ENCODE peak calls at places on chromosomes 13 and 19, in seven cellular contexts. One of them, this sample, is unnamed.

GRCh38 chr13:98216711-98217110 is 39.6 kb upstream of the RNF113B start:
- DNase-seq in testis: no peak
- DNase-seq in neural progenitor cell: no peak
- DNase-seq in cardiac muscle cell: no peak
- DNase-seq in OCI-LY7: no peak
- DNase-seq in ovary: no peak
- DNase-seq in epithelial cell of prostate: no peak
- DNase-seq in this sample: no peak

GRCh38 chr19:2345794-2346663 is 14.0 kb upstream of the TMPRSS9 start:
- DNase-seq in testis: peak
- DNase-seq in neural progenitor cell: no peak
- DNase-seq in cardiac muscle cell: no peak
- DNase-seq in OCI-LY7: no peak
- DNase-seq in ovary: peak
- DNase-seq in epithelial cell of prostate: no peak
- DNase-seq in this sample: no peak

GRCh38 chr19:39203372-39204341 is at the start of gene SYCN:
- DNase-seq in testis: peak
- DNase-seq in neural progenitor cell: no peak
- DNase-seq in cardiac muscle cell: no peak
- DNase-seq in OCI-LY7: no peak
- DNase-seq in ovary: no peak
- DNase-seq in epithelial cell of prostate: no peak
- DNase-seq in this sample: no peak

GRCh38 chr19:11195169-11195568 is 2.2 kb downstream of the KANK2 start:
- DNase-seq in testis: no peak
- DNase-seq in neural progenitor cell: no peak
- DNase-seq in cardiac muscle cell: no peak
- DNase-seq in OCI-LY7: peak
- DNase-seq in ovary: peak
- DNase-seq in epithelial cell of prostate: no peak
- DNase-seq in this sample: no peak

GRCh38 chr13:59447846-59448620 is 715.7 kb downstream of the DIAPH3 start:
- DNase-seq in testis: no peak
- DNase-seq in neural progenitor cell: peak
- DNase-seq in cardiac muscle cell: no peak
- DNase-seq in OCI-LY7: no peak
- DNase-seq in ovary: no peak
- DNase-seq in epithelial cell of prostate: no peak
- DNase-seq in this sample: no peak

GRCh38 chr13:112486386-112487126 is 101.4 kb downstream of the TUBGCP3 start:
- DNase-seq in testis: no peak
- DNase-seq in neural progenitor cell: peak
- DNase-seq in cardiac muscle cell: peak
- DNase-seq in OCI-LY7: no peak
- DNase-seq in ovary: no peak
- DNase-seq in epithelial cell of prostate: no peak
- DNase-seq in this sample: no peak

GRCh38 chr19:29775575-29775900 is 36.3 kb upstream of the CCNE1 start:
- DNase-seq in testis: no peak
- DNase-seq in neural progenitor cell: peak
- DNase-seq in cardiac muscle cell: no peak
- DNase-seq in OCI-LY7: no peak
- DNase-seq in ovary: no peak
- DNase-seq in epithelial cell of prostate: no peak
- DNase-seq in this sample: no peak

GRCh38 chr19:37817180-37817911 is 38.0 kb upstream of the ZNF573 start:
- DNase-seq in testis: peak
- DNase-seq in neural progenitor cell: peak
- DNase-seq in cardiac muscle cell: peak
- DNase-seq in OCI-LY7: no peak
- DNase-seq in ovary: peak
- DNase-seq in epithelial cell of prostate: no peak
- DNase-seq in this sample: no peak

GRCh38 chr13:110108348-110109139 is 198.4 kb downstream of the COL4A1 start:
- DNase-seq in testis: peak
- DNase-seq in neural progenitor cell: peak
- DNase-seq in cardiac muscle cell: peak
- DNase-seq in OCI-LY7: no peak
- DNase-seq in ovary: peak
- DNase-seq in epithelial cell of prostate: peak
- DNase-seq in this sample: no peak

GRCh38 chr19:38699647-38700349 is 44.5 kb downstream of the CAPN12 start:
- DNase-seq in testis: no peak
- DNase-seq in neural progenitor cell: no peak
- DNase-seq in cardiac muscle cell: no peak
- DNase-seq in OCI-LY7: no peak
- DNase-seq in ovary: no peak
- DNase-seq in epithelial cell of prostate: no peak
- DNase-seq in this sample: no peak

GRCh38 chr13:37701972-37702371 is 103.4 kb upstream of the POSTN start:
- DNase-seq in testis: no peak
- DNase-seq in neural progenitor cell: no peak
- DNase-seq in cardiac muscle cell: no peak
- DNase-seq in OCI-LY7: no peak
- DNase-seq in ovary: no peak
- DNase-seq in epithelial cell of prostate: peak
- DNase-seq in this sample: no peak

GRCh38 chr19:23787106-23787505 is 28.4 kb upstream of the ZNF681 start:
- DNase-seq in testis: no peak
- DNase-seq in neural progenitor cell: no peak
- DNase-seq in cardiac muscle cell: no peak
- DNase-seq in OCI-LY7: no peak
- DNase-seq in ovary: no peak
- DNase-seq in epithelial cell of prostate: no peak
- DNase-seq in this sample: no peak

GRCh38 chr13:44244288-44244687 is 129.3 kb upstream of the SERP2 start:
- DNase-seq in testis: no peak
- DNase-seq in neural progenitor cell: no peak
- DNase-seq in cardiac muscle cell: no peak
- DNase-seq in OCI-LY7: no peak
- DNase-seq in ovary: no peak
- DNase-seq in epithelial cell of prostate: no peak
- DNase-seq in this sample: no peak

GRCh38 chr19:13825489-13826475 is 30.5 kb downstream of the ZSWIM4 start:
- DNase-seq in testis: no peak
- DNase-seq in neural progenitor cell: peak
- DNase-seq in cardiac muscle cell: peak
- DNase-seq in OCI-LY7: peak
- DNase-seq in ovary: peak
- DNase-seq in epithelial cell of prostate: no peak
- DNase-seq in this sample: no peak

GRCh38 chr19:50416815-50417137 is 2.0 kb upstream of the SPIB start:
- DNase-seq in testis: no peak
- DNase-seq in neural progenitor cell: no peak
- DNase-seq in cardiac muscle cell: no peak
- DNase-seq in OCI-LY7: no peak
- DNase-seq in ovary: no peak
- DNase-seq in epithelial cell of prostate: no peak
- DNase-seq in this sample: no peak

GRCh38 chr13:28489536-28489935 is 5.4 kb downstream of the FLT1 start:
- DNase-seq in testis: no peak
- DNase-seq in neural progenitor cell: no peak
- DNase-seq in cardiac muscle cell: no peak
- DNase-seq in OCI-LY7: no peak
- DNase-seq in ovary: no peak
- DNase-seq in epithelial cell of prostate: no peak
- DNase-seq in this sample: no peak

GRCh38 chr19:53057904-53058579 is 13.5 kb downstream of the ERVV-2 start:
- DNase-seq in testis: peak
- DNase-seq in neural progenitor cell: peak
- DNase-seq in cardiac muscle cell: peak
- DNase-seq in OCI-LY7: no peak
- DNase-seq in ovary: peak
- DNase-seq in epithelial cell of prostate: no peak
- DNase-seq in this sample: no peak

GRCh38 chr13:20435616-20436368 is 89.9 kb downstream of the CRYL1 start:
- DNase-seq in testis: peak
- DNase-seq in neural progenitor cell: no peak
- DNase-seq in cardiac muscle cell: no peak
- DNase-seq in OCI-LY7: no peak
- DNase-seq in ovary: no peak
- DNase-seq in epithelial cell of prostate: no peak
- DNase-seq in this sample: no peak

GRCh38 chr13:30421093-30422055 is 919 bp upstream of the UBE2L5 start:
- DNase-seq in testis: peak
- DNase-seq in neural progenitor cell: peak
- DNase-seq in cardiac muscle cell: peak
- DNase-seq in OCI-LY7: peak
- DNase-seq in ovary: peak
- DNase-seq in epithelial cell of prostate: no peak
- DNase-seq in this sample: peak

GRCh38 chr19:50695251-50696064 is 24.1 kb downstream of the SHANK1 start:
- DNase-seq in testis: no peak
- DNase-seq in neural progenitor cell: peak
- DNase-seq in cardiac muscle cell: peak
- DNase-seq in OCI-LY7: no peak
- DNase-seq in ovary: peak
- DNase-seq in epithelial cell of prostate: no peak
- DNase-seq in this sample: no peak

GRCh38 chr13:33740134-33740538 is 77.8 kb upstream of the RFC3 start:
- DNase-seq in testis: no peak
- DNase-seq in neural progenitor cell: no peak
- DNase-seq in cardiac muscle cell: no peak
- DNase-seq in OCI-LY7: no peak
- DNase-seq in ovary: no peak
- DNase-seq in epithelial cell of prostate: no peak
- DNase-seq in this sample: no peak

GRCh38 chr13:39970177-39970846 is 314.9 kb downstream of the COG6 start:
- DNase-seq in testis: no peak
- DNase-seq in neural progenitor cell: peak
- DNase-seq in cardiac muscle cell: no peak
- DNase-seq in OCI-LY7: no peak
- DNase-seq in ovary: no peak
- DNase-seq in epithelial cell of prostate: no peak
- DNase-seq in this sample: no peak

GRCh38 chr19:13195678-13196077 is 45.5 kb downstream of the IER2 start:
- DNase-seq in testis: no peak
- DNase-seq in neural progenitor cell: peak
- DNase-seq in cardiac muscle cell: peak
- DNase-seq in OCI-LY7: peak
- DNase-seq in ovary: no peak
- DNase-seq in epithelial cell of prostate: no peak
- DNase-seq in this sample: no peak

GRCh38 chr19:41792513-41793413 is 3.6 kb upstream of the CEACAM3 start:
- DNase-seq in testis: peak
- DNase-seq in neural progenitor cell: peak
- DNase-seq in cardiac muscle cell: peak
- DNase-seq in OCI-LY7: peak
- DNase-seq in ovary: no peak
- DNase-seq in epithelial cell of prostate: peak
- DNase-seq in this sample: peak

GRCh38 chr19:31555634-31556215 is 206.5 kb upstream of the TSHZ3 start:
- DNase-seq in testis: no peak
- DNase-seq in neural progenitor cell: no peak
- DNase-seq in cardiac muscle cell: no peak
- DNase-seq in OCI-LY7: no peak
- DNase-seq in ovary: no peak
- DNase-seq in epithelial cell of prostate: no peak
- DNase-seq in this sample: no peak

GRCh38 chr13:108681986-108682562 is 52.7 kb downstream of the MYO16 start:
- DNase-seq in testis: no peak
- DNase-seq in neural progenitor cell: no peak
- DNase-seq in cardiac muscle cell: no peak
- DNase-seq in OCI-LY7: no peak
- DNase-seq in ovary: no peak
- DNase-seq in epithelial cell of prostate: no peak
- DNase-seq in this sample: no peak

GRCh38 chr13:111153977-111154332 is 38.8 kb downstream of the ARHGEF7 start:
- DNase-seq in testis: peak
- DNase-seq in neural progenitor cell: no peak
- DNase-seq in cardiac muscle cell: no peak
- DNase-seq in OCI-LY7: peak
- DNase-seq in ovary: no peak
- DNase-seq in epithelial cell of prostate: no peak
- DNase-seq in this sample: no peak

GRCh38 chr13:41505209-41505835 is 48.0 kb downstream of the RGCC start:
- DNase-seq in testis: no peak
- DNase-seq in neural progenitor cell: no peak
- DNase-seq in cardiac muscle cell: no peak
- DNase-seq in OCI-LY7: no peak
- DNase-seq in ovary: no peak
- DNase-seq in epithelial cell of prostate: peak
- DNase-seq in this sample: no peak

GRCh38 chr13:113978741-113979481 is 5.0 kb upstream of the C13orf46 start:
- DNase-seq in testis: no peak
- DNase-seq in neural progenitor cell: no peak
- DNase-seq in cardiac muscle cell: no peak
- DNase-seq in OCI-LY7: no peak
- DNase-seq in ovary: peak
- DNase-seq in epithelial cell of prostate: no peak
- DNase-seq in this sample: no peak

GRCh38 chr13:25168800-25169199 is 3.3 kb downstream of the AMER2 start:
- DNase-seq in testis: no peak
- DNase-seq in neural progenitor cell: no peak
- DNase-seq in cardiac muscle cell: no peak
- DNase-seq in OCI-LY7: no peak
- DNase-seq in ovary: no peak
- DNase-seq in epithelial cell of prostate: no peak
- DNase-seq in this sample: no peak

GRCh38 chr19:18501351-18501750 is 20.5 kb downstream of the ELL start:
- DNase-seq in testis: no peak
- DNase-seq in neural progenitor cell: no peak
- DNase-seq in cardiac muscle cell: no peak
- DNase-seq in OCI-LY7: no peak
- DNase-seq in ovary: no peak
- DNase-seq in epithelial cell of prostate: no peak
- DNase-seq in this sample: no peak
- H3K27ac ChIP-seq in testis: no peak
- H3K27ac ChIP-seq in neural progenitor cell: no peak
- H3K27ac ChIP-seq in cardiac muscle cell: no peak
- H3K27ac ChIP-seq in OCI-LY7: no peak
- H3K27ac ChIP-seq in ovary: no peak
- H3K27ac ChIP-seq in epithelial cell of prostate: no peak
- H3K27ac ChIP-seq in this sample: no peak

GRCh38 chr13:46385946-46386345 is 1.1 kb downstream of the RUBCNL start:
- DNase-seq in testis: no peak
- DNase-seq in neural progenitor cell: peak
- DNase-seq in cardiac muscle cell: no peak
- DNase-seq in OCI-LY7: peak
- DNase-seq in ovary: no peak
- DNase-seq in epithelial cell of prostate: no peak
- DNase-seq in this sample: no peak
- H3K27ac ChIP-seq in testis: no peak
- H3K27ac ChIP-seq in neural progenitor cell: no peak
- H3K27ac ChIP-seq in cardiac muscle cell: no peak
- H3K27ac ChIP-seq in OCI-LY7: peak
- H3K27ac ChIP-seq in ovary: no peak
- H3K27ac ChIP-seq in epithelial cell of prostate: no peak
- H3K27ac ChIP-seq in this sample: no peak

GRCh38 chr19:18759435-18760426 is 31.4 kb downstream of the COMP start:
- DNase-seq in testis: no peak
- DNase-seq in neural progenitor cell: no peak
- DNase-seq in cardiac muscle cell: no peak
- DNase-seq in OCI-LY7: no peak
- DNase-seq in ovary: no peak
- DNase-seq in epithelial cell of prostate: no peak
- DNase-seq in this sample: no peak
- H3K27ac ChIP-seq in testis: no peak
- H3K27ac ChIP-seq in neural progenitor cell: no peak
- H3K27ac ChIP-seq in cardiac muscle cell: no peak
- H3K27ac ChIP-seq in OCI-LY7: no peak
- H3K27ac ChIP-seq in ovary: no peak
- H3K27ac ChIP-seq in epithelial cell of prostate: no peak
- H3K27ac ChIP-seq in this sample: no peak

GRCh38 chr19:51727349-51727880 is 3.6 kb upstream of the HAS1 start:
- DNase-seq in testis: no peak
- DNase-seq in neural progenitor cell: no peak
- DNase-seq in cardiac muscle cell: no peak
- DNase-seq in OCI-LY7: no peak
- DNase-seq in ovary: no peak
- DNase-seq in epithelial cell of prostate: no peak
- DNase-seq in this sample: no peak
- H3K27ac ChIP-seq in testis: no peak
- H3K27ac ChIP-seq in neural progenitor cell: no peak
- H3K27ac ChIP-seq in cardiac muscle cell: no peak
- H3K27ac ChIP-seq in OCI-LY7: no peak
- H3K27ac ChIP-seq in ovary: no peak
- H3K27ac ChIP-seq in epithelial cell of prostate: peak
- H3K27ac ChIP-seq in this sample: no peak